ENCODE peak calls at places on chromosomes 5 and 9, in nine cellular contexts. B is HFF-Myc; Z is CD8-positive, alpha-beta T cell; F is A673; H is keratinocyte; D is GM12878; U is bronchial epithelial cell; J is ovary; X is IMR-90. A is an unnamed sample.

GRCh38 chr5:61991426-61991825 is 314.6 kb upstream of the KIF2A start:
- DNase-seq in U (no peak), B (no peak), F (no peak), X (no peak), D (no peak), J (no peak), H (no peak), Z (no peak), A (no peak)

GRCh38 chr5:43215073-43215631 is 23.1 kb downstream of the NIM1K start:
- DNase-seq in U (peak), X (no peak), J (no peak), Z (no peak), B (no peak), F (peak), D (no peak), H (no peak), A (no peak)

GRCh38 chr5:181207214-181207959 is 2.4 kb upstream of the TRIM7 start:
- DNase-seq in U (peak), Z (peak), H (peak), X (peak), B (peak), D (no peak), F (peak), J (peak), A (peak)

GRCh38 chr5:124527220-124527991 is 219.0 kb downstream of the ZNF608 start:
- DNase-seq in F (no peak), H (no peak), Z (no peak), D (no peak), J (no peak), B (no peak), X (peak), U (peak), A (no peak)

GRCh38 chr5:36414869-36415282 is 113.2 kb upstream of the RANBP3L start:
- DNase-seq in Z (no peak), H (peak), J (no peak), U (peak), B (no peak), X (peak), F (peak), D (no peak), A (no peak)

GRCh38 chr9:113570106-113570505 is 106.6 kb downstream of the RGS3 start:
- DNase-seq in F (no peak), U (no peak), H (no peak), J (no peak), D (no peak), B (no peak), Z (no peak), X (no peak), A (no peak)

GRCh38 chr9:38527507-38527906 is 92.9 kb downstream of the ANKRD18A start:
- DNase-seq in D (no peak), U (no peak), B (no peak), H (no peak), F (no peak), J (no peak), X (no peak), Z (no peak), A (no peak)

GRCh38 chr9:33867747-33868429 is 50.9 kb downstream of the UBE2R2 start:
- DNase-seq in H (no peak), D (no peak), U (no peak), F (no peak), Z (no peak), J (peak), B (peak), X (no peak), A (no peak)

GRCh38 chr9:98037362-98037761 is 19.2 kb upstream of the NANS start:
- DNase-seq in B (no peak), X (peak), Z (no peak), F (no peak), D (no peak), H (no peak), J (no peak), U (peak), A (no peak)

GRCh38 chr9:20437466-20437865 is 184.8 kb downstream of the MLLT3 start:
- DNase-seq in X (peak), H (no peak), Z (no peak), F (no peak), U (no peak), D (no peak), B (no peak), J (no peak), A (peak)

GRCh38 chr9:126705311-126705766 is 91.6 kb downstream of the LMX1B start:
- DNase-seq in Z (peak), B (peak), H (no peak), X (peak), U (peak), F (peak), D (no peak), J (peak), A (no peak)
- H3K4me3 ChIP-seq in Z (peak), B (no peak), H (peak), X (no peak), U (no peak), F (peak), D (no peak), J (no peak), A (peak)

DNA sequence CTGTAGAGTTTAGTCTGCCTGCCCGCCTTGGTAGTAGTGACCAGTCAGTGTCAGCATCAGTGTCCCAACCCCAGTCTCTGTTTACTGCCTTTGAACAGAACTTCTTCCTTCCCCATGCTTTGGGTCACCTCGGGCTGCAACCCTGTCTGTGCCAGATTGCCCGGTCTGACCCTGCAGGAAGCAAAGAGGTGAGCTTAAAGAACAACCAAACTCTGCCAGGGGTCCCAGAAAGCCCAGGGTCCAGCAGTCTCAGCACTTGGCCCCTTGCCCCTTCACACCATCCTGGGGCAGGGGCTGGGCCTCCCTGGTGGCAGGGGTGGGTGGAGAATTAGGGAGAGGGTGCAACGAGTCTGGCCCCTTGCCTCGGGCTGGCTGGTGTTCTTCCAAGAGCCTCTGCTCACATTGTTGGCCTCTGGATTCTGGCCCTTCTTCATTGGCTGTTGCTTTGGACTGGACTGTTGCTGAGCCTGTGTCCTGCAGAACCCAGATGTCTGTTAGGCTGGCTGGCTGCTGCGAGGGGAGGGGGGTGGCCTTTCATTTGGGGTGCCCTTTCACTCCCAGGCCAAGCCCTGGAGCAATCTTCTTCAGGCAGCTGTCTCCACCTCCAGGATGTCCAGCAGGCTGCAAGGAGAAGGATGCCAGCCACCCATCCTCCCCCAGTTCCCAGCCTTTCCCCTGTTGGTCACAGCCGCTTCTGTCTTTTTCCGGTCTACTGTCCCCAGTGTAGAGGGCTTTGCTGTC is 51.2 kb downstream of the SAR1B start:
- DNase-seq in X (no peak), H (no peak), F (no peak), Z (no peak), J (peak), B (no peak), D (no peak), U (no peak), A (no peak)
- TF ChIP-seq CTCF in X (peak), H (no peak), F (no peak), Z (no peak), J (no peak), B (no peak), D (peak), U (no peak), A (no peak)

GRCh38 chr9:114929166-114929565 is 1.2 kb downstream of the TNFSF8 start:
- DNase-seq in Z (no peak), B (no peak), J (no peak), X (no peak), H (no peak), F (no peak), D (no peak), U (no peak), A (no peak)
- H3K4me3 ChIP-seq in Z (peak), B (no peak), J (no peak), X (no peak), H (no peak), F (no peak), D (no peak), U (no peak), A (no peak)

DNA sequence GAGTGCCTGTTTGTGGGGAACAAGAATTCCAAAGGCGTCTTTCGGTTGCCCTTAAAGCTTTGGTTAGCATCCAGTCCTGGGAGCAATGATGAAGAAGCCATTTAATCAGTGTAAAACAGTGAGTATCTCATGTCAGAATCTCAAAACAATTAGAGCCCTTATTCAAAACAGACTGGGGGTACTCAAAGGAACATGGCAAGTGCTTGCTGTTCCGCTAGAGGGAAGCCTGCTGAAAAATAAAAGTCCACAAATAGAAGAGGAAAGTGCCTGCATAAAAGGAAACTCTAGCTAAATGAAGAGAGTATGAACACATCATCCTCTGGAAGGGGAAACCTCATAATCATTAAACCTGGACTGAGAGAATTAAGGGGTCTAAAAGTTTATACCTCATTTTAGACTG is 26.4 kb downstream of the FBXL7 start:
- DNase-seq in D (no peak), H (no peak), B (no peak), U (no peak), J (no peak), X (no peak), F (no peak), Z (no peak), A (no peak)
- TF ChIP-seq CTCF in D (no peak), H (no peak), B (no peak), U (no peak), J (no peak), X (no peak), F (no peak), Z (no peak), A (no peak)

DNA sequence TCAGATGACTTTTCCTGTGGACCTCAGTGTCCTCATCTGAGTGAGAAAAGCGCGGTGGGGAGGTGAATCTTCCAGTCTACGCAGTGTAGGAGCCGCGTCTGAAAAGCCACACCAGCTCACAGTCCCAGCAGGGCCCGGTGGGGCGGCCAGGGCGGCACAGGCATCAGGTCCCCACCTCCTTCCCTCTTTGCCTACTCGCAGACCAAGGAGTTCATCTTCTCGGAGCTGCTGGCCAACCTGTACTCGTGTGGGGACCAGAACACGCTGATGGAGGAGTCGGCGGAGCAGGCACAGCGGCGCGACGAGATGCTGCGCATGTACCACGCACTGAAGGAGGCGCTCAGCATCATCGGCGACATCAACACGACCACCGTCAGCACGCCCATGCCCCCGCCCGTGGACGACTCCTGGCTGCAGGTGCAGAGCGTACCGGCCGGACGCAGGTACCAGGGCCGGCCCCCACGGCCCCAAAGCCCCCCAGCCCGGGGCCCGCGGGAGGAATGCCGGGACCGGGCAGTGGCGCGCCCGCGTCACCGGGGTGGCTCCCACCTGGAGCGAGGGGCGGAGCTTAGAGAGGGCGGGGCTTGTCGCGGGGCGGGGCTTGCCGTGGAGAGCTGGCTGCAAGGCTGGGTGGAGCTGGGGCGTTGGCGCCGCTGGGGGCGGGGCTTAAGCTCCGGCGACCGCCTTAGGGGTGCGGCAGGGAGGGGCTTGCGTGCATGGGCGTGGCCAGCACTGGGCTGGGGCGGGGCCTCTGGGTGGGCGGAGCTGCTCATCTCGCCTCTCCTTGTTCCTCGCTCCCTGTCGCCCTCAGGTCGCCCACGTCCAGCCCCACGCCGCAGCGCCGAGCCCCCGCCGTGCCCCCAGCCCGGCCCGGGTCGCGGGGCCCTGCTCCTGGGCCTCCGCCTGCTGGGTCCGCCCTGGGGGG is 25.6 kb downstream of the GOLGA2 start:
- DNase-seq in H (peak), J (peak), D (peak), X (peak), F (peak), U (peak), Z (peak), B (no peak), A (no peak)
- H3K4me3 ChIP-seq in H (peak), J (no peak), D (peak), X (no peak), F (peak), U (peak), Z (peak), B (peak), A (no peak)

DNA sequence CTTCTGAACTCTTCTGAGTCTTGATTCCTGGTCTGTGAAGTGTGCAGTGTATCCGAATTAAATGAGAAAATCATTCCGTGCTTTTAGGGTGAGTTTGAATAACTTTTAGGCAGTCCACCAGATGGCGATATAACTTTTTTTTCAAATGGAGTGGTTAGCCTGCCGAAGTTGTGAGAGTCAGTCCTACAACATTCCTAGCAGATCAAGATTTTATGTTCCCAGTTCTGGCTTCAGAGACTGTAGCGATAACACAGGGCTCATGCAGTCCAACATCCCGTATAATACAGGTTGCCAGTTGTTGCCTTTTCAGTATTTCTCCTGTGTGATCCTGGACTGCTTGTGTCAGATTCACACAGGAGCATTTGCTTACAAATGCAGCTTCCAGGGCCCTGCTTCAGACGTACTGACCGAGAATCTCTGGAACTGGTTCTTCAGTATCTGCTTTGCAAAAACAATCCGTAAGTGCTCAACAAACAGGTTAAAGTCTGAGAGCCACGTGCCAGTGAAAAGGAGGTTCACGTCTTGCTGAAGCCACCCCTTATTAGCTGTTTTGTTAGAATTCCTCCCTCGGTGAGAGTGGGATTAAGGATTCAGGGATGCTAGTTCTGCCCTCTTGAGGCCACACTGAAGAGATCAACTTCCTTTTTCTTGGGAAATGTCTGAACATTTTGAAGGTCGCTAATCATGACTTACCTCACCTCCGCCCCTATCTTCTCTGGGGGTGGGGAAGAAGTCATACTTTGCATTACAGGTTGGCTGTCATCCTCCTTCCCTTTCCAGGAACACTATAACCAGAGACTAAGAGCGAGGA is 22.8 kb downstream of the SMIM3 start:
- DNase-seq in H (no peak), U (peak), Z (no peak), D (no peak), B (no peak), J (no peak), F (peak), X (peak), A (no peak)
- TF ChIP-seq CTCF in H (peak), U (peak), Z (peak), D (peak), B (peak), J (peak), F (peak), X (peak), A (peak)

DNA sequence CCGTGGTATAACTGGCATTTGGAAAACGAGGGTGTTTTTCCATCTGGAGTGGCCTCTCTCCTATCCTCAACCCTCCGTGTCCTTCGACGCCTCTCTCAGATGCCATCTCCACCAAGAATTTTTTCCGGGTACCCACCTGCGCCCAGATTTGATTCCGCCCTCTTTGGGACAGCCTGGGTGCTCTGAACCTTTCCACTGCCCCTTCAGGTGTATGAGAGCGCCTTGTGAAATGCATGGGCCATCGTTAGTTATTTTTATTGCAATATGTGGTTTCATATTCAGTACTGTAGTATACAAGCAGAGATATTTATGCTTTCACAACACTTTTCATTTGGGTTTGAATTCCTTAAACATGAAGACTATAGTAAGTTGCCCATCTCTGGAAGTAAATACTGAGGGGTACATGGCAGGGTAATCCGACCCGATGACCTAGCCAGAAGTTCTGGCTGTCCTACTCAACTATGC is 78.2 kb upstream of the IFNE start:
- DNase-seq in F (no peak), D (no peak), J (no peak), U (peak), H (no peak), X (no peak), Z (no peak), B (no peak), A (no peak)
- H3K4me3 ChIP-seq in F (no peak), D (no peak), J (peak), U (peak), H (peak), X (peak), Z (peak), B (peak), A (peak)

GRCh38 chr9:12697719-12698118 is 4.5 kb downstream of the TYRP1 start:
- DNase-seq in U (peak), F (no peak), X (no peak), H (no peak), J (no peak), D (no peak), B (no peak), Z (no peak), A (no peak)

GRCh38 chr9:12698293-12698692 is 5.1 kb downstream of the TYRP1 start:
- DNase-seq in J (no peak), D (no peak), U (peak), H (no peak), F (no peak), B (no peak), X (peak), Z (no peak), A (no peak)

GRCh38 chr9:12696931-12697622 is 3.9 kb downstream of the TYRP1 start:
- DNase-seq in F (peak), D (no peak), X (no peak), U (no peak), H (no peak), B (no peak), J (no peak), Z (no peak), A (no peak)

GRCh38 chr9:12699529-12699928 is 6.3 kb downstream of the TYRP1 start:
- DNase-seq in F (no peak), U (no peak), Z (no peak), H (no peak), X (peak), J (no peak), B (no peak), D (no peak), A (no peak)

DNA sequence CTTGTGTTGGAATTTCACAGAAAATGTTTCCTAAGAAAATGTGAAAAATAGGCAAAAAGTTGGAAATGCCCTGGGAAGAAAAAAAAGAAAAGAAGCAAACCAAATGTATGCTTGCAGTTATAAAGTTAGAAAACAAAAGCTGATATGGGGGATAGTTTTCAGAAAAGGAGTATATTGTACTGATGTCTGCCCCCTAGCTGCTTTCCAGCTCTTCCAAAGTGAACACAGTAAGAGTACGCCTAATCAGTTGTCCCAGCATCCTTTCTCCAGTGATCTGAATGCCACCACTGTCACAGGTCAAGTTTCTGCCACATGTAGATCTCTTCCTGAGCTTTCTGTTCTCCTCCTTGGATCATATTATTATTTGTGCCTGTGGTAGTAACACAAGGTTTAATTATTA is 5.8 kb downstream of the TYRP1 start:
- DNase-seq in U (no peak), D (no peak), Z (no peak), B (no peak), J (no peak), H (no peak), X (no peak), F (no peak), A (no peak)
- TF ChIP-seq CTCF in U (no peak), D (no peak), Z (no peak), B (peak), J (no peak), H (peak), X (peak), F (peak), A (peak)

DNA sequence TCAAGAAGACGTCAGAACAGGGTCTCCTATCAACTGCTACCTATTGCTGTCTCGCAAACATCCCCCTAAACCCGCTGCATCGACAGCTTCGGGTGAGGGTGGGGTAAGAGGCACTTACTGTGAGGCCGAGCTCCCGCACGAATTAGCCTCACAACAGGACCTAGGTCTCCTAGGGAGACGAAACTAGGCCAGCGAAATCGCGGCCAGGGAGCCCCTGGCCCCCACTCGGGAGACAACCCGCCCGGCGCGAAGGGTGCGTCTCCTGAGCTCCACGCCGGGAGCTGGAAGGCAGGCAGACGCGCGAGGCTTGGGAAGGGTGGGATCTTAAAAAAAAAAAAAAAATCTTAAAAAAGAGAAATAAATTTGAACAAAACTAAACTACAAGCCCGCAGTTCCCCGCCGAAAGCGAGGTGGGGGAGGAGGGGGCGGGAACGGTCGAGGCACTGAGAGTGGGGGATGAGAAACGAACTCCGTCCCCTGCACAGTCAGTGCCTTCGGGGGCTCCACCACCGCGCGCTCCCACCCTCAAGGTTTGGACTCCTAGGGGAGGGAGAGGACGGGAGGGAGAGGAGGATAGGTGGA is 33.0 kb upstream of the NFIB start:
- DNase-seq in H (no peak), F (no peak), B (no peak), Z (no peak), D (no peak), X (no peak), U (no peak), J (peak), A (no peak)
- H3K4me3 ChIP-seq in H (peak), F (peak), B (no peak), Z (no peak), D (no peak), X (no peak), U (peak), J (peak), A (no peak)